ENCODE peak calls at places on chromosome 5, in eight cellular contexts. One of them, this sample, is unnamed.

GRCh38 chr5:473344-474192 is 30.6 kb downstream of the EXOC3 start:
- DNase-seq in fibroblast of lung: peak; percentile 28
- DNase-seq in GM03348: peak; percentile 64
- DNase-seq in kidney tubule cell: peak; percentile 69
- DNase-seq in cardiac muscle cell: peak; percentile 38
- DNase-seq in neuronal stem cell: peak; percentile 51
- DNase-seq in fibroblast of the aortic adventitia: peak; percentile 43
- DNase-seq in SK-N-SH: peak; percentile 79
- DNase-seq in this sample: peak; percentile 29

GRCh38 chr5:119078870-119079269 is 8.0 kb downstream of the DMXL1 start:
- DNase-seq in fibroblast of lung: no peak
- DNase-seq in GM03348: no peak
- DNase-seq in kidney tubule cell: no peak
- DNase-seq in cardiac muscle cell: peak; percentile 74
- DNase-seq in neuronal stem cell: no peak
- DNase-seq in fibroblast of the aortic adventitia: peak; percentile 63
- DNase-seq in SK-N-SH: no peak
- DNase-seq in this sample: peak; percentile 32

GRCh38 chr5:144237851-144238250 is 67.2 kb downstream of the KCTD16 start:
- DNase-seq in fibroblast of lung: no peak
- DNase-seq in GM03348: no peak
- DNase-seq in kidney tubule cell: no peak
- DNase-seq in cardiac muscle cell: no peak
- DNase-seq in neuronal stem cell: no peak
- DNase-seq in fibroblast of the aortic adventitia: peak; percentile 65
- DNase-seq in SK-N-SH: no peak
- DNase-seq in this sample: no peak

GRCh38 chr5:110441035-110441434 is 285.4 kb downstream of the TMEM232 start:
- DNase-seq in fibroblast of lung: peak; percentile 51
- DNase-seq in GM03348: peak; percentile 53
- DNase-seq in kidney tubule cell: peak; percentile 53
- DNase-seq in cardiac muscle cell: peak; percentile 41
- DNase-seq in neuronal stem cell: peak; percentile 11
- DNase-seq in fibroblast of the aortic adventitia: peak; percentile 48
- DNase-seq in SK-N-SH: peak; percentile 17
- DNase-seq in this sample: peak; percentile 25

GRCh38 chr5:155239803-155240202 is 226.2 kb downstream of the KIF4B start:
- DNase-seq in fibroblast of lung: no peak
- DNase-seq in GM03348: no peak
- DNase-seq in kidney tubule cell: no peak
- DNase-seq in cardiac muscle cell: no peak
- DNase-seq in neuronal stem cell: no peak
- DNase-seq in fibroblast of the aortic adventitia: no peak
- DNase-seq in SK-N-SH: no peak
- DNase-seq in this sample: no peak

GRCh38 chr5:142484821-142485387 is 160.1 kb upstream of the SPRY4 start:
- DNase-seq in fibroblast of lung: no peak
- DNase-seq in GM03348: no peak
- DNase-seq in kidney tubule cell: peak; percentile 77
- DNase-seq in cardiac muscle cell: peak; percentile 67
- DNase-seq in neuronal stem cell: no peak
- DNase-seq in fibroblast of the aortic adventitia: peak; percentile 51
- DNase-seq in SK-N-SH: no peak
- DNase-seq in this sample: no peak

GRCh38 chr5:75514323-75514722 is 2.6 kb downstream of the POLK start:
- DNase-seq in fibroblast of lung: no peak
- DNase-seq in GM03348: no peak
- DNase-seq in kidney tubule cell: no peak
- DNase-seq in cardiac muscle cell: no peak
- DNase-seq in neuronal stem cell: no peak
- DNase-seq in fibroblast of the aortic adventitia: no peak
- DNase-seq in SK-N-SH: no peak
- DNase-seq in this sample: no peak

GRCh38 chr5:149878371-149878770 is 66.2 kb downstream of the PDE6A start:
- DNase-seq in fibroblast of lung: no peak
- DNase-seq in GM03348: no peak
- DNase-seq in kidney tubule cell: no peak
- DNase-seq in cardiac muscle cell: peak; percentile 53
- DNase-seq in neuronal stem cell: no peak
- DNase-seq in fibroblast of the aortic adventitia: no peak
- DNase-seq in SK-N-SH: no peak
- DNase-seq in this sample: peak; percentile 54

GRCh38 chr5:83983852-83984251 is 263.2 kb upstream of the HAPLN1 start:
- DNase-seq in fibroblast of lung: no peak
- DNase-seq in GM03348: no peak
- DNase-seq in kidney tubule cell: no peak
- DNase-seq in cardiac muscle cell: no peak
- DNase-seq in neuronal stem cell: no peak
- DNase-seq in fibroblast of the aortic adventitia: no peak
- DNase-seq in SK-N-SH: no peak
- DNase-seq in this sample: no peak

GRCh38 chr5:84724181-84724580 is 339.5 kb upstream of the EDIL3 start:
- DNase-seq in fibroblast of lung: no peak
- DNase-seq in GM03348: no peak
- DNase-seq in kidney tubule cell: no peak
- DNase-seq in cardiac muscle cell: no peak
- DNase-seq in neuronal stem cell: no peak
- DNase-seq in fibroblast of the aortic adventitia: no peak
- DNase-seq in SK-N-SH: no peak
- DNase-seq in this sample: no peak

GRCh38 chr5:135986891-135987401 is 32.2 kb upstream of the LECT2 start:
- DNase-seq in fibroblast of lung: no peak
- DNase-seq in GM03348: peak; percentile 50
- DNase-seq in kidney tubule cell: no peak
- DNase-seq in cardiac muscle cell: no peak
- DNase-seq in neuronal stem cell: no peak
- DNase-seq in fibroblast of the aortic adventitia: peak; percentile 86
- DNase-seq in SK-N-SH: no peak
- DNase-seq in this sample: no peak

This sample was measured in bronchial epithelial cell.